ENCODE peak calls at places on chromosomes 7 and 10, in seven cellular contexts. U is Karpas-422, T is SJSA1, X is cardiac muscle cell, K is SJCRH30, C is pancreas, I is mesendoderm. F is an unnamed sample.
A peak's percentile ranks its signal among the peaks of the same experiment; 100 is the strongest.

GRCh38 chr7:31864646-31865045 is 177.6 kb downstream of the PPP1R17 start:
- DNase-seq in U (no peak), T (no peak), X (no peak), K (no peak), C (no peak), I (no peak), F (no peak)

GRCh38 chr7:154871483-154871882 is 131.4 kb downstream of the PAXIP1 start:
- DNase-seq in U (no peak), T (no peak), X (no peak), K (no peak), C (no peak), I (peak; percentile 61), F (no peak)

GRCh38 chr7:12670071-12670729 is 17.2 kb upstream of the ARL4A start:
- DNase-seq in U (no peak), T (no peak), X (peak; percentile 45), K (peak; percentile 28), C (no peak), I (no peak), F (no peak)

GRCh38 chr10:102549549-102549948 is 45.8 kb downstream of the SUFU start:
- DNase-seq in U (no peak), T (no peak), X (no peak), K (no peak), C (no peak), I (no peak), F (no peak)

GRCh38 chr7:51279391-51280023 is 37.1 kb downstream of the COBL start:
- DNase-seq in U (no peak), T (no peak), X (no peak), K (no peak), C (no peak), I (no peak), F (no peak)

GRCh38 chr7:72278550-72278949 is 133.6 kb downstream of the CALN1 start:
- DNase-seq in U (no peak), T (no peak), X (no peak), K (no peak), C (no peak), I (no peak), F (no peak)

GRCh38 chr10:98510412-98510995 is 63.8 kb upstream of the HPS1 start:
- DNase-seq in U (no peak), T (no peak), X (no peak), K (no peak), C (no peak), I (no peak), F (no peak)

GRCh38 chr10:121566755-121567154 is 31.5 kb downstream of the FGFR2 start:
- DNase-seq in U (no peak), T (no peak), X (no peak), K (peak; percentile 69), C (no peak), I (no peak), F (no peak)

GRCh38 chr7:7181519-7182155 is 707 bp upstream of the C1GALT1 start:
- DNase-seq in U (peak; percentile 90), T (no peak), X (peak; percentile 45), K (peak; percentile 49), C (peak; percentile 42), I (peak; percentile 74), F (no peak)

GRCh38 chr10:129063212-129063611 is 403.8 kb upstream of the MGMT start:
- DNase-seq in U (no peak), T (no peak), X (no peak), K (no peak), C (no peak), I (no peak), F (no peak)

GRCh38 chr7:143318661-143319060 is 2.8 kb downstream of the CLCN1 start:
- DNase-seq in U (no peak), T (no peak), X (peak; percentile 61), K (no peak), C (no peak), I (no peak), F (no peak)

GRCh38 chr10:106450966-106451365 is 713.5 kb downstream of the SORCS1 start:
- DNase-seq in U (no peak), T (no peak), X (no peak), K (no peak), C (no peak), I (no peak), F (no peak)

GRCh38 chr7:129066290-129067131 is 11.6 kb upstream of the TNPO3 start:
- DNase-seq in U (no peak), T (peak; percentile 95), X (peak; percentile 73), K (peak; percentile 36), C (no peak), I (peak; percentile 85), F (peak; percentile 56)

GRCh38 chr7:497946-498655 is 21.5 kb downstream of the PDGFA start:
- DNase-seq in U (no peak), T (no peak), X (no peak), K (no peak), C (peak; percentile 7), I (no peak), F (no peak)

GRCh38 chr10:102705531-102705930 is 8.7 kb downstream of the ARL3 start:
- DNase-seq in U (peak; percentile 90), T (no peak), X (no peak), K (no peak), C (no peak), I (no peak), F (no peak)

GRCh38 chr10:52568309-52568708 is 204.3 kb downstream of the MBL2 start:
- DNase-seq in U (no peak), T (no peak), X (no peak), K (no peak), C (no peak), I (no peak), F (no peak)

GRCh38 chr10:3924344-3924743 is 139.3 kb upstream of the KLF6 start:
- DNase-seq in U (no peak), T (peak; percentile 57), X (peak; percentile 80), K (no peak), C (no peak), I (no peak), F (peak; percentile 93)

GRCh38 chr10:68342909-68343516 is 10.3 kb upstream of the PBLD start:
- DNase-seq in U (no peak), T (no peak), X (no peak), K (no peak), C (no peak), I (no peak), F (no peak)
- H3K36me3 ChIP-seq in U (peaks cover 80% of the 10 kb centered on the region), T (peaks cover 91% of the 10 kb centered on the region), X (peaks cover 80% of the 10 kb centered on the region), K (peaks cover 78% of the 10 kb centered on the region), C (peaks cover 31% of the 10 kb centered on the region), I (peaks cover 6% of the 10 kb centered on the region), F (no peaks in the 10 kb centered on the region)

GRCh38 chr10:109701583-109702215 is 221.6 kb downstream of the XPNPEP1 start:
- DNase-seq in U (no peak), T (no peak), X (no peak), K (no peak), C (no peak), I (no peak), F (no peak)
- H3K4me3 ChIP-seq in U (no peak overlapping the region), T (no peak overlapping the region), X (no peak overlapping the region), K (no peak overlapping the region), C (no peak overlapping the region), I (no peak overlapping the region), F (no peak overlapping the region)

GRCh38 chr10:77993612-77994011 is 35.7 kb downstream of the POLR3A start:
- DNase-seq in U (no peak), T (no peak), X (no peak), K (no peak), C (no peak), I (no peak), F (no peak)

GRCh38 chr10:77983384-77984341 is 45.7 kb downstream of the POLR3A start:
- DNase-seq in U (no peak), T (no peak), X (peak; percentile 62), K (no peak), C (no peak), I (no peak), F (no peak)

GRCh38 chr10:77987671-77988070 is 41.6 kb downstream of the POLR3A start:
- DNase-seq in U (no peak), T (no peak), X (no peak), K (no peak), C (no peak), I (no peak), F (no peak)

GRCh38 chr10:77984986-77985385 is 44.3 kb downstream of the POLR3A start:
- DNase-seq in U (no peak), T (no peak), X (no peak), K (no peak), C (no peak), I (no peak), F (no peak)

GRCh38 chr10:77989081-77989724 is 40.1 kb downstream of the POLR3A start:
- DNase-seq in U (no peak), T (no peak), X (no peak), K (no peak), C (peak; percentile 65), I (no peak), F (no peak)
- H3K36me3 ChIP-seq in U (peaks cover 58% of the 10 kb centered on the region), T (peaks cover 89% of the 10 kb centered on the region), X (peaks cover 77% of the 10 kb centered on the region), K (peaks cover 65% of the 10 kb centered on the region), C (peaks cover 19% of the 10 kb centered on the region), I (peaks cover 12% of the 10 kb centered on the region), F (no peaks in the 10 kb centered on the region)

GRCh38 chr10:33214174-33214573 is 120.3 kb downstream of the NRP1 start:
- DNase-seq in U (no peak), T (no peak), X (no peak), K (no peak), C (no peak), I (no peak), F (no peak)

GRCh38 chr10:33215635-33216034 is 118.8 kb downstream of the NRP1 start:
- DNase-seq in U (no peak), T (no peak), X (peak; percentile 77), K (no peak), C (no peak), I (no peak), F (no peak)

GRCh38 chr10:33215154-33215553 is 119.3 kb downstream of the NRP1 start:
- DNase-seq in U (no peak), T (no peak), X (peak; percentile 78), K (no peak), C (no peak), I (no peak), F (no peak)

GRCh38 chr10:33217854-33218253 is 116.6 kb downstream of the NRP1 start:
- DNase-seq in U (no peak), T (no peak), X (no peak), K (no peak), C (no peak), I (no peak), F (no peak)

GRCh38 chr10:33216661-33217427 is 117.6 kb downstream of the NRP1 start:
- DNase-seq in U (no peak), T (peak; percentile 51), X (no peak), K (peak; percentile 18), C (no peak), I (no peak), F (no peak)
- H3K4me3 ChIP-seq in U (no peak overlapping the region), T (no peak overlapping the region), X (no peak overlapping the region), K (no peak overlapping the region), C (no peak overlapping the region), I (no peak overlapping the region), F (no peak overlapping the region)

DNA sequence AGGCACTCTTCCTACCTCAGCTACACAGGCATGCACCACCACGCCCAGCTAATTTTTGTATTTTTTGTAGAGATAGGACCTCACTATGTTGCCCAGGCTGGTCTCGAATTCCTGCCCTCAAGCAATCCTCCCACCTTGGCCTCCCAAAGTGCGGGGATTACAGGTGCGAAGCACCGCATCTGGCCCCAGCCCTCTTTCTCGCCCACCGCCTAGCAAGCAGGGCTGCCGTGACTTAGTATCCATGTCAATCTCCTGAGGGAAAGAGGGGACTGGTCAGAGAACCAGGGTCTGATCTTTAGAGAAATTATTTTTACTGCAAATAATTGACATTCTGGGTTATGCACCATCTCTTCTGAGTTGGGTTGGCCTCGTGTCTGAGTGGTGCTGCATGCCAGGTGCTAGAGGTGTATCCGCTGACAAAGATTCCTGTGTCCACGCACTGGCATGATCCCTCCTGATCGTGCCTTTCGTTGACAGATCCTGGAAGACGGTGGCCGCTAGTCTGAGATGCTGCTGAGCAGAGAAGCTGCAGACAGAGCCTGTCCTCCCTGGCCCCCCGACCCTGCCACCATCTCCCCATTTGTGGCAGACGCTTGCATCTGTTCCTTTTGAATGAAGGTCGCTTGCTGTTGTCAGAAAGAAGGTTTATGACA is 22.7 kb downstream of the WIPI2 start:
- DNase-seq in U (no peak), T (no peak), X (no peak), K (no peak), C (no peak), I (no peak), F (no peak)
- H3K36me3 ChIP-seq in U (peaks cover 20% of the 10 kb centered on the region), T (peaks cover 55% of the 10 kb centered on the region), X (peaks cover 30% of the 10 kb centered on the region), K (peaks cover 36% of the 10 kb centered on the region), C (peaks cover 16% of the 10 kb centered on the region), I (peaks cover 4% of the 10 kb centered on the region), F (peaks cover 3% of the 10 kb centered on the region)